ENCODE peak calls at places on chromosomes 12 and 14, in five cellular contexts. W is HAP-1, Y is NCI-H1436, Z is left ventricle myocardium inferior, U is NCI-H774. C is an unnamed sample.

GRCh38 chr12:63103489-63104131 is 47.4 kb downstream of the AVPR1A start:
- DNase-seq in W (peak; percentile 14), Y (peak; percentile 8), Z (no peak), U (peak; percentile 31), C (no peak)

GRCh38 chr14:67574806-67575205 is 25.3 kb downstream of the PIGH start:
- DNase-seq in W (no peak), Y (no peak), Z (no peak), U (no peak), C (no peak)

GRCh38 chr12:64001439-64001838 is 156.9 kb downstream of the SRGAP1 start:
- DNase-seq in W (no peak), Y (no peak), Z (no peak), U (no peak), C (no peak)

GRCh38 chr14:65222434-65222833 is 120.1 kb upstream of the MAX start:
- DNase-seq in W (peak; percentile 76), Y (peak; percentile 21), Z (peak; percentile 28), U (no peak), C (no peak)

GRCh38 chr12:109740694-109741245 is 27.1 kb downstream of the FAM222A start:
- DNase-seq in W (peak; percentile 4), Y (no peak), Z (peak; percentile 4), U (no peak), C (peak; percentile 67)

GRCh38 chr12:63846249-63846967 is 1.9 kb downstream of the SRGAP1 start:
- DNase-seq in W (no peak), Y (peak; percentile 8), Z (no peak), U (no peak), C (no peak)

GRCh38 chr12:115606040-115606439 is 671.5 kb downstream of the MED13L start:
- DNase-seq in W (no peak), Y (no peak), Z (no peak), U (no peak), C (no peak)

GRCh38 chr12:120142231-120142877 is 25.8 kb upstream of the RAB35 start:
- DNase-seq in W (no peak), Y (no peak), Z (no peak), U (no peak), C (no peak)

GRCh38 chr12:5480953-5481300 is 49.0 kb downstream of the NTF3 start:
- DNase-seq in W (no peak), Y (no peak), Z (no peak), U (no peak), C (no peak)

GRCh38 chr12:25583545-25583944 is 30.5 kb upstream of the LMNTD1 start:
- DNase-seq in W (no peak), Y (no peak), Z (no peak), U (no peak), C (no peak)

GRCh38 chr14:94681300-94682060 is 69.3 kb downstream of the SERPINA3 start:
- DNase-seq in W (peak; percentile 59), Y (no peak), Z (no peak), U (no peak), C (peak; percentile 38)

GRCh38 chr14:35254736-35255135 is 37.4 kb upstream of the PSMA6 start:
- DNase-seq in W (no peak), Y (no peak), Z (no peak), U (no peak), C (no peak)

GRCh38 chr14:95065411-95065810 is 91.9 kb downstream of the DICER1 start:
- DNase-seq in W (no peak), Y (peak; percentile 18), Z (no peak), U (no peak), C (peak; percentile 54)

GRCh38 chr12:15152456-15152855 is 68.8 kb downstream of the RERG start:
- DNase-seq in W (no peak), Y (no peak), Z (no peak), U (no peak), C (no peak)

GRCh38 chr12:116390656-116391335 is 113.3 kb upstream of the MED13L start:
- DNase-seq in W (no peak), Y (no peak), Z (no peak), U (no peak), C (no peak)

GRCh38 chr12:116346751-116347150 is 69.3 kb upstream of the MED13L start:
- DNase-seq in W (no peak), Y (no peak), Z (no peak), U (no peak), C (no peak)

GRCh38 chr12:79834712-79835376 is 100.1 kb downstream of the PPP1R12A start:
- DNase-seq in W (no peak), Y (no peak), Z (no peak), U (no peak), C (no peak)

GRCh38 chr12:96249196-96250118 is 55.3 kb downstream of the ELK3 start:
- DNase-seq in W (no peak), Y (no peak), Z (peak; percentile 74), U (no peak), C (no peak)

GRCh38 chr12:122528992-122529391 is 1.9 kb downstream of the KNTC1 start:
- DNase-seq in W (no peak), Y (no peak), Z (no peak), U (no peak), C (no peak)

GRCh38 chr12:25254271-25254880 is 3.6 kb upstream of the KRAS start:
- DNase-seq in W (no peak), Y (no peak), Z (no peak), U (no peak), C (no peak)

GRCh38 chr14:78253986-78254385 is 83.8 kb downstream of the NRXN3 start:
- DNase-seq in W (no peak), Y (no peak), Z (no peak), U (no peak), C (no peak)

GRCh38 chr12:69555461-69555860 is 29.8 kb upstream of the CCT2 start:
- DNase-seq in W (no peak), Y (no peak), Z (no peak), U (no peak), C (no peak)

GRCh38 chr12:55940065-55940732 is 9.2 kb downstream of the DGKA start:
- DNase-seq in W (peak; percentile 91), Y (peak; percentile 79), Z (peak; percentile 81), U (peak; percentile 82), C (peak; percentile 91)

GRCh38 chr14:31128601-31129526 is 78.7 kb downstream of the HECTD1 start:
- DNase-seq in W (no peak), Y (no peak), Z (no peak), U (no peak), C (no peak)

GRCh38 chr12:132189378-132190011 is 45.2 kb downstream of the NOC4L start:
- DNase-seq in W (peak; percentile 95), Y (peak; percentile 71), Z (peak; percentile 92), U (peak; percentile 69), C (peak; percentile 96)

GRCh38 chr14:71166434-71166833 is 259.2 kb downstream of the PCNX1 start:
- DNase-seq in W (peak; percentile 65), Y (peak; percentile 29), Z (no peak), U (no peak), C (no peak)

GRCh38 chr12:14410177-14410576 is 44.7 kb downstream of the ATF7IP start:
- DNase-seq in W (no peak), Y (no peak), Z (no peak), U (no peak), C (no peak)

GRCh38 chr14:45715946-45716345 is 462.9 kb upstream of the MIS18BP1 start:
- DNase-seq in W (no peak), Y (no peak), Z (no peak), U (no peak), C (no peak)

GRCh38 chr12:21940972-21941521 is at the start of gene ABCC9:
- DNase-seq in W (no peak), Y (no peak), Z (peak; percentile 68), U (no peak), C (peak; percentile 84)

GRCh38 chr12:97943359-97943758 is 480.8 kb downstream of the RMST start:
- DNase-seq in W (no peak), Y (no peak), Z (no peak), U (no peak), C (no peak)

C was measured in cardiac septum.